ENCODE peak calls at places on chromosomes 1 and 21, in five cellular contexts. O, L, Q, V and E are unnamed samples.
A peak's percentile ranks its signal among the peaks of the same experiment; 100 is the strongest.

GRCh38 chr1:53582211-53583020 is 123.2 kb downstream of the DMRTB1 start:
- DNase-seq in V (no peak), L (no peak), Q (peak; percentile 76), O (no peak), E (peak; percentile 31)

GRCh38 chr1:235075121-235075954 is 53.3 kb downstream of the TOMM20 start:
- DNase-seq in V (peak; percentile 85), Q (peak; percentile 87), O (peak; percentile 41), L (peak; percentile 89), E (peak; percentile 88)

GRCh38 chr1:185170291-185170848 is 13.4 kb downstream of the SWT1 start:
- DNase-seq in V (peak; percentile 74), O (peak; percentile 54), L (no peak), Q (no peak), E (no peak)

GRCh38 chr1:226443033-226443432 is 35.1 kb upstream of the PARP1 start:
- DNase-seq in L (no peak), Q (no peak), V (peak; percentile 19), O (no peak), E (no peak)

GRCh38 chr1:172356620-172357019 is 63.9 kb upstream of the C1orf105 start:
- DNase-seq in Q (no peak), V (peak; percentile 87), O (no peak), L (no peak), E (no peak)

GRCh38 chr1:65459397-65459768 is 38.9 kb downstream of the LEPR start:
- DNase-seq in V (peak; percentile 64), O (no peak), Q (no peak), L (no peak), E (no peak)

GRCh38 chr1:210087058-210087457 is 145.5 kb upstream of the SERTAD4 start:
- DNase-seq in Q (no peak), L (no peak), O (no peak), V (no peak), E (no peak)

GRCh38 chr1:225280563-225280962 is 147.3 kb downstream of the LBR start:
- DNase-seq in O (no peak), V (no peak), Q (no peak), L (no peak), E (no peak)

GRCh38 chr1:58841455-58841854 is 57.6 kb upstream of the JUN start:
- DNase-seq in V (no peak), L (no peak), Q (no peak), O (no peak), E (no peak)

GRCh38 chr1:82565146-82565545 is 764.4 kb downstream of the ADGRL2 start:
- DNase-seq in L (no peak), V (peak; percentile 68), O (peak; percentile 19), Q (no peak), E (no peak)

GRCh38 chr1:32981003-32981909 is 16.6 kb upstream of the RNF19B start:
- DNase-seq in L (peak; percentile 66), O (peak; percentile 45), Q (peak; percentile 85), V (peak; percentile 89), E (peak; percentile 81)

GRCh38 chr1:15951341-15952153 is 24.4 kb downstream of the ZBTB17 start:
- DNase-seq in O (no peak), V (no peak), L (no peak), Q (peak; percentile 73), E (no peak)

GRCh38 chr1:248810727-248811513 is 14.8 kb downstream of the SH3BP5L start:
- DNase-seq in L (peak; percentile 57), V (peak; percentile 62), O (no peak), Q (peak; percentile 73), E (no peak)

GRCh38 chr1:212683357-212683722 is 16.3 kb downstream of the BATF3 start:
- DNase-seq in O (no peak), V (no peak), L (no peak), Q (peak; percentile 87), E (peak; percentile 76)

GRCh38 chr1:182615468-182616129 is 11.4 kb upstream of the RGS16 start:
- DNase-seq in L (peak; percentile 77), Q (no peak), V (peak; percentile 63), O (peak; percentile 61), E (peak; percentile 71)

GRCh38 chr1:44881011-44881632 is 38.1 kb upstream of the PTCH2 start:
- DNase-seq in V (peak; percentile 56), O (no peak), Q (no peak), L (no peak), E (no peak)

GRCh38 chr1:59485949-59486348 is 189.1 kb downstream of the FGGY start:
- DNase-seq in V (no peak), O (no peak), L (no peak), Q (no peak), E (no peak)

GRCh38 chr1:174764186-174764585 is 235.6 kb upstream of the CACYBP start:
- DNase-seq in Q (no peak), O (no peak), L (no peak), V (no peak), E (no peak)

GRCh38 chr1:119631433-119632102 is 16.5 kb downstream of the ZNF697 start:
- DNase-seq in Q (peak; percentile 87), O (peak; percentile 73), L (peak; percentile 87), V (peak; percentile 97), E (peak; percentile 90)

GRCh38 chr1:42674214-42674613 is 8.0 kb upstream of the YBX1 start:
- DNase-seq in L (no peak), O (no peak), Q (no peak), V (peak; percentile 24), E (no peak)

GRCh38 chr1:151058682-151059341 is 610 bp downstream of the CDC42SE1 start:
- DNase-seq in Q (peak; percentile 81), L (no peak), V (peak; percentile 42), O (no peak), E (peak; percentile 91)

GRCh38 chr21:34897828-34898227 is 151.3 kb downstream of the RUNX1 start:
- DNase-seq in V (no peak), L (no peak), Q (no peak), O (no peak), E (no peak)

GRCh38 chr1:195594773-195595172 is 1013.5 kb downstream of the KCNT2 start:
- DNase-seq in O (no peak), L (no peak), Q (no peak), V (no peak), E (no peak)

GRCh38 chr1:31771891-31772668 is 7.9 kb upstream of the ADGRB2 start:
- DNase-seq in V (peak; percentile 32), L (no peak), O (no peak), Q (no peak), E (no peak)

GRCh38 chr1:107963601-107964396 is 1.2 kb downstream of the VAV3 start:
- DNase-seq in L (no peak), V (peak; percentile 41), Q (peak; percentile 89), O (peak; percentile 13), E (peak; percentile 64)

GRCh38 chr1:41540886-41541591 is 56.6 kb upstream of the EDN2 start:
- DNase-seq in L (no peak), Q (peak; percentile 42), O (no peak), V (peak; percentile 18), E (peak; percentile 67)

GRCh38 chr1:201916649-201917249 is 28.1 kb downstream of the SHISA4 start:
- DNase-seq in V (peak; percentile 91), Q (no peak), L (peak; percentile 89), O (peak; percentile 96), E (no peak)

GRCh38 chr1:37634554-37635308 is at the start of gene RSPO1:
- DNase-seq in V (peak; percentile 50), O (no peak), L (no peak), Q (no peak), E (no peak)

GRCh38 chr1:161051219-161051618 is 5.4 kb upstream of the USF1 start:
- DNase-seq in V (no peak), L (no peak), O (no peak), Q (no peak), E (no peak)

GRCh38 chr1:157156058-157156541 is 17.9 kb upstream of the ETV3 start:
- DNase-seq in V (peak; percentile 71), O (peak; percentile 70), L (peak; percentile 71), Q (peak; percentile 93), E (peak; percentile 84)

GRCh38 chr1:46396429-46397398 is 2.6 kb downstream of the FAAH start:
- DNase-seq in O (no peak), Q (no peak), L (no peak), V (peak; percentile 50), E (no peak)

GRCh38 chr1:232529747-232530146 is 100.2 kb downstream of the SIPA1L2 start:
- DNase-seq in Q (no peak), L (no peak), V (no peak), O (no peak), E (no peak)

DNA sequence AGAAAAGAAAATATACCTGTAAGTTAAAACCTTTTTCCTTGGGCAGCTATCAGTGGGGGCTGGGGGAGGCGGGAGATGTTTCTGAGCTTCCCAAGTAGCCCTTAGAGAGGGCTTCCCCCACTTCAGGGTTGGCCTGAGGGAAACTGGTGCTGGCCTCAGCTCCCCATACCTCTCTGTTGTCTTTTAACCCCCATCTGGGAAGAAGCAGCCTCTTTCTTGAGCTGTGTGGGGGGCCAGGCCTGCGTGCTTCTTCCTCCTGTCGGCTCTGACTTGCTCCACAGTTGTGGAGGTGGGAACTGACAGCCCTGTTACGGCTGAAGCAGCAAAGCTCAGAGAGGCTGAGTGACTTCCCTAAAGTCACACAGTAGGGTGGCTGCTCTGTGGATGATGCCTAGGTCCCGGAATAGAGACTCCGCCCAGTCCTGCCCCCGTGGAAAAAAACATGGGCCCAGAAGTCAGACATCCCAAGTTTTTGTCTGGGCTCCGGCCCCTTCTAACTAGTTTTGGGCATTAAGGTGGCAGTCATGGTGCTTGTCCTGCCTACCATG is 55.2 kb downstream of the ATP5PO start:
- DNase-seq in V (no peak), O (no peak), L (no peak), Q (no peak), E (peak; percentile 46)
- TF ChIP-seq CTCF in V (no peak), O (no peak), L (no peak), Q (no peak), E (no peak)

DNA sequence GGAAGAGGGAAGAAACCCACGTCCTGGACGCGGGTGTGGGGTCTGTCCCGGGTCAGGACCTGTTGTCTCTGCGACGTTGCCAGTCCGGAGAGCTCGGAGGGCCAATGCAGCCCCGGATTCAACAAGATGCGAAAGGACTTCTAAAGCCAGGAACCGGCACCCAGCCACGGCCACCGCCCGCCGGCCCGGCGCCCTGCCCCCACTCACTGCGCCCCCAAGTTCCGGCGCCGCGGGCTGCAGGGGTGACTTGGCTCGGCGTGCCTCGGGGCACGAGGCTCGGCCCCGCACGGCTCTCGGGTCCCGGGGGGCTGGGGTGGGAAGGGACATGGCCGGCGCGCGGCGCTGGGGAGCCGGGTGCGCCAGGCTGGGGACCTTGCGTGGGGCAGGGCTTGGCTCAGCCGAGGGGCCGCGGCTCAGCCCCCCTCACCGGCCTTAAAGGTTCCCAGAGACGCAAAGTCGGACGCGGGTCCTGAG is 51.8 kb upstream of the H6PD start:
- DNase-seq in Q (peak; percentile 76), O (no peak), V (no peak), L (no peak), E (no peak)
- H3K4me3 ChIP-seq in Q (peak overlapping the region; percentile 67), O (peak overlapping the region; percentile 74), V (peak overlapping the region; percentile 42), L (peak overlapping the region; percentile 44), E (peak overlapping the region; percentile 80)

GRCh38 chr1:93677729-93678128 is 3.9 kb downstream of the BCAR3 start:
- DNase-seq in O (no peak), Q (no peak), L (no peak), V (no peak), E (no peak)
- H3K4me1 ChIP-seq in O (peaks cover 12% of the 10 kb centered on the region), Q (peaks cover 12% of the 10 kb centered on the region), L (peaks cover 64% of the 10 kb centered on the region), V (peaks cover 6% of the 10 kb centered on the region), E (peaks cover 57% of the 10 kb centered on the region)

GRCh38 chr1:25785321-25786067 is 14.5 kb upstream of the SELENON start:
- DNase-seq in L (no peak), V (no peak), Q (no peak), O (no peak), E (no peak)
- TF ChIP-seq CTCF in L (no peak), V (no peak), Q (no peak), O (no peak), E (no peak)